ENCODE peak calls at places on chromosomes 5 and 9, in six cellular contexts. F is IMR-90, S is H9, N is mesendoderm, C is H1, J is neuronal stem cell. A is an unnamed sample.

GRCh38 chr5:181194489-181195248 is 10.3 kb downstream of the TRIM7 start:
- DNase-seq in F (no peak), S (peak; percentile 64), N (no peak), C (no peak), J (no peak), A (no peak)

GRCh38 chr5:14900661-14901461 is 29.3 kb upstream of the ANKH start:
- DNase-seq in F (peak; percentile 86), S (no peak), N (peak; percentile 76), C (no peak), J (no peak), A (peak; percentile 2)

GRCh38 chr9:131275332-131276106 is 791 bp downstream of the FAM78A start:
- DNase-seq in F (no peak), S (peak; percentile 77), N (peak; percentile 52), C (no peak), J (no peak), A (no peak)

GRCh38 chr5:72619251-72619650 is 112.0 kb upstream of the ZNF366 start:
- DNase-seq in F (no peak), S (peak; percentile 44), N (no peak), C (peak; percentile 15), J (no peak), A (no peak)

GRCh38 chr5:154577449-154577848 is 99.4 kb upstream of the HAND1 start:
- DNase-seq in F (no peak), S (no peak), N (no peak), C (no peak), J (no peak), A (no peak)

GRCh38 chr9:396397-396796 is 181.7 kb downstream of the DOCK8 start:
- DNase-seq in F (no peak), S (no peak), N (no peak), C (no peak), J (no peak), A (no peak)

GRCh38 chr9:88322906-88323566 is 65.2 kb upstream of the SPIN1 start:
- DNase-seq in F (peak; percentile 29), S (no peak), N (no peak), C (no peak), J (no peak), A (peak; percentile 72)

GRCh38 chr5:95718203-95718602 is 12.9 kb upstream of the RHOBTB3 start:
- DNase-seq in F (no peak), S (no peak), N (peak; percentile 92), C (no peak), J (no peak), A (peak; percentile 69)

GRCh38 chr9:108259917-108260675 is 595.7 kb downstream of the ACTL7B start:
- DNase-seq in F (no peak), S (no peak), N (no peak), C (no peak), J (no peak), A (peak; percentile 40)

GRCh38 chr5:111859031-111859430 is 102.0 kb upstream of the NREP start:
- DNase-seq in F (peak; percentile 65), S (no peak), N (no peak), C (no peak), J (no peak), A (no peak)

GRCh38 chr5:92567831-92568450 is 1013.1 kb downstream of the NR2F1-AS1 start:
- DNase-seq in F (no peak), S (no peak), N (no peak), C (no peak), J (no peak), A (no peak)

GRCh38 chr9:126663661-126664072 is 49.9 kb downstream of the LMX1B start:
- DNase-seq in F (no peak), S (no peak), N (no peak), C (no peak), J (no peak), A (no peak)

GRCh38 chr9:3528466-3528865 is 2.7 kb upstream of the RFX3 start:
- DNase-seq in F (no peak), S (no peak), N (no peak), C (no peak), J (no peak), A (no peak)

GRCh38 chr9:121944741-121945191 is 148.3 kb downstream of the TTLL11 start:
- DNase-seq in F (peak; percentile 87), S (no peak), N (no peak), C (no peak), J (no peak), A (peak; percentile 59)

GRCh38 chr9:113572076-113572861 is 108.7 kb downstream of the RGS3 start:
- DNase-seq in F (no peak), S (no peak), N (no peak), C (no peak), J (no peak), A (no peak)

GRCh38 chr9:81690251-81690851 is 1.0 kb upstream of the TLE1 start:
- DNase-seq in F (peak; percentile 27), S (peak; percentile 53), N (peak; percentile 78), C (no peak), J (no peak), A (no peak)

GRCh38 chr5:68374770-68375518 is 159.4 kb downstream of the PIK3R1 start:
- DNase-seq in F (no peak), S (no peak), N (no peak), C (no peak), J (no peak), A (no peak)

GRCh38 chr5:110075656-110076055 is 385.9 kb downstream of the MAN2A1 start:
- DNase-seq in F (no peak), S (no peak), N (no peak), C (no peak), J (no peak), A (no peak)
- H2BK15ac ChIP-seq in F (no peak overlapping the region), S (no peak overlapping the region), N (no peak overlapping the region), C (no peak overlapping the region), J (no peak overlapping the region), A (no peak overlapping the region)

GRCh38 chr5:134248271-134248670 is 22.4 kb upstream of the PPP2CA start:
- DNase-seq in F (peak; percentile 17), S (no peak), N (no peak), C (no peak), J (no peak), A (no peak)
- H3K27ac ChIP-seq in F (no peak overlapping the region), S (no peak overlapping the region), N (no peak overlapping the region), C (no peak overlapping the region), J (no peak overlapping the region), A (no peak overlapping the region)

DNA sequence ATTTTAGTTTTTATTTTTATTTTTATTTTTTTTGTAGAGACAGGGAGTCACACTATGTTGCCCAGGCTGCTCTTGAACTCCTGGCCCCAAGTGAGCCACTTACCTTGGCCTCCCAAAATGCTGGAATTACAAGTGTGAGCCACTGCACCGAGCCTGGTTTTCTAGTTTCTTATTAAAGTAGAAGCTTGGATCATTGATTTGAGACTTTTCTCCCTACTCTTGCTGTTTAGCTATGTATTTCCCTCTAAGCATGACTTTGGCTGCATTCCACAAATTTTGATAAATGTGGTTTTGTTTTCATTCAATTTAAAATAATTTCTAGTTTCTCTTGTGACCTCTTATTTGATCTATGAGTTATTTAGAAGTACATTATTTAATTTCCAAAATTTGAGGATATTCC is 10.4 kb downstream of the SNX2 start:
- DNase-seq in F (no peak), S (no peak), N (no peak), C (no peak), J (no peak), A (no peak)
- H3K4ac ChIP-seq in F (no peak overlapping the region), S (no peak overlapping the region), N (no peak overlapping the region), C (no peak overlapping the region), J (no peak overlapping the region), A (no peak overlapping the region)

DNA sequence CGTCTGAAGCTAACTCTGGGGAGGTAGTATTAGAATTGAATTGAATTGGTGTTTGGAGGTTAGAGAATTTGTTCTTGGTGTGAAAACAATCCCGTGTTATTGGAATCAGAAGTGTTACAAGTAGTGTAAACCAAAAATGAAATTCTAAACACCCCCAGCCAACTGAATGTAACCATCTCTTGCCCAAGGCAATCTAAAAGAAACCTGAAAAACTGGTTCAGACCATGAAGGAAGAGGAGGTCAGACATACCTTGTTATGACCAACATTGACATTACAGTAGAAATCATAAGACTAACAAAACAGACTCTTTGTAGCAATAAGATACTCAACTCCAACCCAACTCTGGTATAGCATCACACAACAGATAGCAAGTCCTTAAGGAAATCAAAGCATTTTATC is 159.0 kb downstream of the TUSC1 start:
- DNase-seq in F (no peak), S (no peak), N (peak; percentile 28), C (no peak), J (no peak), A (no peak)
- H2BK15ac ChIP-seq in F (no peak overlapping the region), S (no peak overlapping the region), N (no peak overlapping the region), C (no peak overlapping the region), J (no peak overlapping the region), A (no peak overlapping the region)

GRCh38 chr5:88658005-88658404 is 225.0 kb downstream of the MEF2C start:
- DNase-seq in F (no peak), S (no peak), N (no peak), C (no peak), J (no peak), A (no peak)
- H3K27ac ChIP-seq in F (no peak overlapping the region), S (no peak overlapping the region), N (no peak overlapping the region), C (no peak overlapping the region), J (no peak overlapping the region), A (no peak overlapping the region)

GRCh38 chr9:112325600-112325999 is 7.8 kb downstream of the PTBP3 start:
- DNase-seq in F (no peak), S (no peak), N (no peak), C (no peak), J (no peak), A (no peak)
- H3K4ac ChIP-seq in F (no peak overlapping the region), S (no peak overlapping the region), N (no peak overlapping the region), C (no peak overlapping the region), J (no peak overlapping the region), A (no peak overlapping the region)

DNA sequence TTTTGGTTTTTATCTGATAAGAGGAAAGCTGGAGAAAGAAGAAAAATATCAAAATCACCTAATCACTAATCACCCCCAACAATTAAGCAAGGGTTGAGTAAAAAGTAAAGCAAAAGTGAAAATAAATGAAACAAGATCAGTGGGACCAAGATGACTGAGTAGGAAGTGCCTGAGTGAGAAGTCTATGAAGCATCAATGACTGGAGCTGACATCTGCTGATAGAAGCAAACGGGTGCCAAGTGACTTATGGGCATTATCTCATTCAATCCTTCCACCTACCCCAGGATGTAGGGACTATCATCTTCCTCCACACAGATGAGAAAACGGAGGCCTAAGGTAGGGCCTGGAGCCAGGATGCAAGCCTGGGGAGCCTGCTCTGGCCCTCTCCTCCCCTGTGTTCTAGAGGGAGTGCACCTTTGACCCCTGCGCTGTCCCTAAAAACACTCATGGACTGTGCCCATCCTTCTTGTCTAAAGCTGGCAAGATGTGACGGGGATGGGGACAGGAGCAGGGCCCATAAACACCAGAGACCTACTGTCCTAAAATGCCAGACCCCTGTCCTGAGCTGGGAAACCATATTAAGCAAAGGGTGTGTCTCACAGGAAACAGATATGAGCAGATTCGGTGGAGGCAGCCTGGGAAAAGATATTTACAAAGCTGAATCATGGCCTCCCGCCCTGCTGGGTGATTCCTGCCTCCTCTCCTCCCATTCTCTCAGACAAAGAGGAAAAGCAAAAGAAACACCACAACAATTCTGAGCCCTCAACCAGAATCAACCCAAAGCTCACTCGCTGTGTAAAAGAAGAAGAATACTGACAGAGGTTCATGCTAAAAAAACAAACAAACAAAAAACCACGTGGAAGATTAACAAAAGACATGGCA is 116.0 kb downstream of the AUH start:
- DNase-seq in F (peak; percentile 57), S (no peak), N (no peak), C (no peak), J (no peak), A (no peak)
- H2BK15ac ChIP-seq in F (peak overlapping the region; percentile 4), S (no peak overlapping the region), N (no peak overlapping the region), C (no peak overlapping the region), J (no peak overlapping the region), A (no peak overlapping the region)